ENCODE peak calls at places on chromosome 3, in ten cellular contexts. V is GM20000; B is amniotic epithelial cell; G is NCI-H446; L is stimulated activated CD8-positive, alpha-beta memory T cell treated with anti-CD3 and anti-CD28 coated beads, Interleukin-15, amount 100 ng/mL, for 24 hours; R is breast epithelium; M is DND-41; H is AG08396; X is NCI-H1092 treated with DMSO at 0.1 percent for 48 hours; E is H9. O is an unnamed sample.

GRCh38 chr3:13011369-13012227 is 61.6 kb downstream of the IQSEC1 start:
- DNase-seq in B (no peak), R (no peak), E (no peak), H (no peak), V (peak), G (no peak), M (peak), L (no peak), X (peak), O (no peak)

GRCh38 chr3:44969170-44969569 is 6.8 kb downstream of the ZDHHC3 start:
- DNase-seq in L (no peak), E (no peak), X (no peak), H (no peak), B (no peak), V (no peak), G (no peak), M (no peak), R (no peak), O (no peak)

GRCh38 chr3:129441215-129441614 is 1.2 kb downstream of the IFT122 start:
- DNase-seq in H (peak), G (no peak), X (no peak), L (no peak), M (peak), V (no peak), E (no peak), R (no peak), B (no peak), O (no peak)

GRCh38 chr3:42025388-42026138 is 63.7 kb upstream of the ULK4 start:
- DNase-seq in X (peak), H (peak), L (no peak), B (peak), R (peak), V (peak), E (peak), M (peak), G (peak), O (no peak)

GRCh38 chr3:30751610-30752299 is 142.7 kb downstream of the GADL1 start:
- DNase-seq in E (no peak), H (peak), X (peak), G (no peak), R (no peak), M (peak), V (peak), L (no peak), B (peak), O (no peak)

GRCh38 chr3:63232764-63233396 is 45.2 kb upstream of the SYNPR start:
- DNase-seq in H (no peak), M (no peak), R (no peak), G (no peak), X (peak), E (no peak), L (no peak), V (no peak), B (peak), O (no peak)

GRCh38 chr3:196501316-196502064 is 2.1 kb downstream of the RNF168 start:
- DNase-seq in M (no peak), X (no peak), H (no peak), G (no peak), L (no peak), V (peak), E (no peak), R (no peak), B (peak), O (no peak)

GRCh38 chr3:13539285-13539625 is 9.7 kb upstream of the FBLN2 start:
- DNase-seq in B (peak), X (no peak), L (no peak), G (no peak), M (no peak), H (no peak), R (no peak), E (no peak), V (no peak), O (no peak)

GRCh38 chr3:195555110-195555509 is 12.0 kb upstream of the PPP1R2 start:
- DNase-seq in L (no peak), X (no peak), R (no peak), B (no peak), G (no peak), E (peak), H (no peak), V (no peak), M (no peak), O (no peak)